ENCODE peak calls at places on chromosomes 2 and 18, in six cellular contexts. W, T, X, N, P and S are unnamed samples.

GRCh38 chr2:64652231-64653173 is 1.2 kb downstream of the SERTAD2 start:
- DNase-seq in W (peak), T (no peak), X (no peak), N (peak), P (peak), S (peak)

GRCh38 chr2:239181074-239181581 is 219.7 kb downstream of the HDAC4 start:
- DNase-seq in W (no peak), T (no peak), X (no peak), N (peak), P (no peak), S (no peak)

GRCh38 chr2:186737737-186738508 is 44.1 kb downstream of the FAM171B start:
- DNase-seq in W (peak), T (no peak), X (no peak), N (no peak), P (no peak), S (no peak)

GRCh38 chr18:55351220-55351619 is 236.8 kb downstream of the TCF4 start:
- DNase-seq in W (no peak), T (no peak), X (no peak), N (no peak), P (no peak), S (peak)

GRCh38 chr18:59957957-59958356 is 58.2 kb downstream of the PMAIP1 start:
- DNase-seq in W (no peak), T (no peak), X (no peak), N (peak), P (peak), S (no peak)

GRCh38 chr2:32479224-32479623 is 122.4 kb downstream of the BIRC6 start:
- DNase-seq in W (no peak), T (no peak), X (no peak), N (no peak), P (no peak), S (peak)

GRCh38 chr2:158142568-158143332 is 41.1 kb downstream of the UPP2 start:
- DNase-seq in W (no peak), T (no peak), X (no peak), N (no peak), P (no peak), S (no peak)

GRCh38 chr2:178197791-178198190 is 3.5 kb downstream of the OSBPL6 start:
- DNase-seq in W (no peak), T (no peak), X (no peak), N (no peak), P (no peak), S (no peak)

GRCh38 chr2:120293991-120294329 is 41.3 kb downstream of the RALB start:
- DNase-seq in W (no peak), T (no peak), X (no peak), N (peak), P (no peak), S (no peak)

GRCh38 chr2:32262105-32262504 is 2.6 kb downstream of the NLRC4 start:
- DNase-seq in W (no peak), T (no peak), X (no peak), N (no peak), P (no peak), S (no peak)

GRCh38 chr2:234911271-234911670 is 40.5 kb upstream of the SH3BP4 start:
- DNase-seq in W (no peak), T (no peak), X (no peak), N (no peak), P (no peak), S (peak)

GRCh38 chr2:36570416-36570815 is 27.6 kb downstream of the FEZ2 start:
- DNase-seq in W (no peak), T (no peak), X (no peak), N (no peak), P (no peak), S (no peak)

GRCh38 chr2:96835830-96836229 is 8.0 kb downstream of the ANKRD23 start:
- DNase-seq in W (no peak), T (no peak), X (no peak), N (no peak), P (no peak), S (no peak)

GRCh38 chr18:10928971-10929373 is 220.4 kb downstream of the PIEZO2 start:
- DNase-seq in W (no peak), T (no peak), X (no peak), N (no peak), P (no peak), S (peak)

GRCh38 chr2:100033976-100034375 is 108.4 kb downstream of the AFF3 start:
- DNase-seq in W (no peak), T (no peak), X (no peak), N (no peak), P (no peak), S (no peak)

GRCh38 chr2:190984595-190984994 is 29.4 kb downstream of the STAT1 start:
- DNase-seq in W (no peak), T (no peak), X (no peak), N (no peak), P (no peak), S (peak)

GRCh38 chr18:77081387-77081773 is 51.2 kb downstream of the MBP start:
- DNase-seq in W (no peak), T (no peak), X (no peak), N (no peak), P (no peak), S (no peak)

GRCh38 chr2:64650722-64651338 is 2.9 kb downstream of the SERTAD2 start:
- DNase-seq in W (no peak), T (no peak), X (no peak), N (no peak), P (peak), S (no peak)

GRCh38 chr18:45802814-45803492 is 22.5 kb upstream of the SIGLEC15 start:
- DNase-seq in W (no peak), T (no peak), X (no peak), N (no peak), P (peak), S (peak)

GRCh38 chr2:160411167-160411566 is 82.4 kb downstream of the RBMS1 start:
- DNase-seq in W (no peak), T (no peak), X (no peak), N (no peak), P (no peak), S (no peak)

GRCh38 chr18:63505566-63506335 is 29.0 kb downstream of the SERPINB5 start:
- DNase-seq in W (peak), T (no peak), X (peak), N (no peak), P (peak), S (no peak)

GRCh38 chr2:55148269-55148668 is 83.8 kb downstream of the CLHC1 start:
- DNase-seq in W (no peak), T (no peak), X (no peak), N (no peak), P (no peak), S (peak)

GRCh38 chr2:152555048-152555447 is 162.2 kb downstream of the PRPF40A start:
- DNase-seq in W (peak), T (no peak), X (no peak), N (no peak), P (peak), S (no peak)
- TF ChIP-seq CTCF in W (peak), T (peak), X (no peak), N (peak), P (peak), S (peak)

GRCh38 chr2:86518498-86518897 is 44.7 kb downstream of the CHMP3 start:
- DNase-seq in W (peak), T (no peak), X (no peak), N (no peak), P (peak), S (no peak)

GRCh38 chr2:86519349-86519748 is 43.9 kb downstream of the CHMP3 start:
- DNase-seq in W (no peak), T (no peak), X (no peak), N (no peak), P (no peak), S (no peak)

GRCh38 chr2:86522711-86523110 is 40.5 kb downstream of the CHMP3 start:
- DNase-seq in W (no peak), T (no peak), X (no peak), N (no peak), P (no peak), S (no peak)

GRCh38 chr2:86521922-86522321 is 41.3 kb downstream of the CHMP3 start:
- DNase-seq in W (no peak), T (no peak), X (no peak), N (no peak), P (no peak), S (no peak)

DNA sequence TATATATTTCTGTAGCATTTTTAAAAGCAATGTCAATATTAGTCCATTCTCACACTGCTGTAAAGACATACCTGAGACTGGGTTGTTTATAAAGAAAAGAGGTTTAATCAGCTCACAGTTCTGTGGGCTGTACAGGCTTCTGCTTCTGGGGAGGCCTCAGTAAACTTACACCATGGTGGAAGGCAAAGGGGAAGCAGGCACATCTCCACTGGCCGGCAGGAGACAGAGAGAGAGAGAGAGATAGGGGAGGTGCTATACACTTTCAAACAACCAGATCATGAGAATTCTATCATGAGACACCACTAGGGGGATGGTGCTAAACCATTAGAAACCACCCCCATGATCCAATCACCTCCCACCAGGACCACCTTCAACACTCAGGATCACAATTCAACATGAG is 43.1 kb downstream of the CHMP3 start:
- DNase-seq in W (peak), T (no peak), X (no peak), N (no peak), P (peak), S (no peak)
- TF ChIP-seq CTCF in W (peak), T (peak), X (no peak), N (no peak), P (no peak), S (no peak)

GRCh38 chr18:48639772-48640432 is 101.1 kb downstream of the CTIF start:
- DNase-seq in W (peak), T (no peak), X (peak), N (no peak), P (no peak), S (no peak)

GRCh38 chr18:48642503-48642902 is 103.7 kb downstream of the CTIF start:
- DNase-seq in W (no peak), T (no peak), X (no peak), N (no peak), P (no peak), S (no peak)

GRCh38 chr18:48641981-48642380 is 103.2 kb downstream of the CTIF start:
- DNase-seq in W (no peak), T (no peak), X (no peak), N (no peak), P (no peak), S (no peak)

GRCh38 chr18:48638896-48639771 is 100.3 kb downstream of the CTIF start:
- DNase-seq in W (no peak), T (no peak), X (no peak), N (no peak), P (no peak), S (no peak)

GRCh38 chr18:48640566-48641270 is 101.9 kb downstream of the CTIF start:
- DNase-seq in W (no peak), T (no peak), X (no peak), N (no peak), P (no peak), S (no peak)
- TF ChIP-seq CTCF in W (no peak), T (no peak), X (no peak), N (no peak), P (no peak), S (peak)

DNA sequence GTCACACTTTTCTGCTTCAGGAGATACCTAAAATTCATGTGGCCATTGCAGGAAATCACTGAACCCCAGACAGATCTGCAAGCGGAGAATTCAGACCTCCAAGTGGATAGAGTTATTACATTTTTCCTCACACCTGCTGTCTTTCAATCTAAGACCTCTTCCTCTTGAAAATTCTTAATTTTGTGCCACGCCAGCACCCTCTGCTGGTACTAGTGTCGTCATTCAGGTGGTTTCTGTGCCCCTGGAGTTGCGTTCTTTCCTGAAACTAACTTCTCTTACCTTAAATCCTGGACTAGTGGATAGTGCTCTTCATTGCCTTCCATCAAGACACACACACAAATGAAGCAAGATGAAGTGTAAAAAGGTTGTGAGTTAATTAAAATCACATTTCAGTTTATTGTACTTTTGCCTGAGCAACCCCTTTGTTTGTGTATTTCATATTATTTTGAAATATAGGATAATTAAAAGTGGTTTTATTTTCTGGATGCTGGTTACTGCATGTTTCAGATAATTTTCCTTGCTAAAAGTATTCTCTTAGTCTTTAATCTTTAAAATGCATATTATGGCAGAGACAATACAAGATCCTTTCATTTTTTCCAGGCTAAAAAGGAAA is 1.6 kb upstream of the DNER start:
- DNase-seq in W (peak), T (no peak), X (peak), N (no peak), P (peak), S (no peak)
- TF ChIP-seq CTCF in W (peak), T (peak), X (peak), N (peak), P (peak), S (peak)

GRCh38 chr2:62055724-62056336 is 140.1 kb upstream of the B3GNT2 start:
- DNase-seq in W (no peak), T (no peak), X (no peak), N (no peak), P (no peak), S (no peak)
- TF ChIP-seq CTCF in W (no peak), T (no peak), X (no peak), N (no peak), P (no peak), S (no peak)

GRCh38 chr2:218981390-218982311 is 3.3 kb downstream of the FEV start:
- DNase-seq in W (peak), T (no peak), X (no peak), N (peak), P (peak), S (no peak)

GRCh38 chr2:218982312-218983262 is 2.4 kb downstream of the FEV start:
- DNase-seq in W (peak), T (no peak), X (no peak), N (no peak), P (no peak), S (no peak)

GRCh38 chr2:218983263-218983970 is 1.6 kb downstream of the FEV start:
- DNase-seq in W (peak), T (no peak), X (no peak), N (no peak), P (no peak), S (no peak)

GRCh38 chr2:218979846-218980738 is 4.9 kb downstream of the FEV start:
- DNase-seq in W (peak), T (peak), X (peak), N (peak), P (peak), S (no peak)

GRCh38 chr2:218980800-218981389 is 4.1 kb downstream of the FEV start:
- DNase-seq in W (peak), T (no peak), X (no peak), N (no peak), P (no peak), S (no peak)
- TF ChIP-seq CTCF in W (no peak), T (no peak), X (no peak), N (no peak), P (no peak), S (no peak)

DNA sequence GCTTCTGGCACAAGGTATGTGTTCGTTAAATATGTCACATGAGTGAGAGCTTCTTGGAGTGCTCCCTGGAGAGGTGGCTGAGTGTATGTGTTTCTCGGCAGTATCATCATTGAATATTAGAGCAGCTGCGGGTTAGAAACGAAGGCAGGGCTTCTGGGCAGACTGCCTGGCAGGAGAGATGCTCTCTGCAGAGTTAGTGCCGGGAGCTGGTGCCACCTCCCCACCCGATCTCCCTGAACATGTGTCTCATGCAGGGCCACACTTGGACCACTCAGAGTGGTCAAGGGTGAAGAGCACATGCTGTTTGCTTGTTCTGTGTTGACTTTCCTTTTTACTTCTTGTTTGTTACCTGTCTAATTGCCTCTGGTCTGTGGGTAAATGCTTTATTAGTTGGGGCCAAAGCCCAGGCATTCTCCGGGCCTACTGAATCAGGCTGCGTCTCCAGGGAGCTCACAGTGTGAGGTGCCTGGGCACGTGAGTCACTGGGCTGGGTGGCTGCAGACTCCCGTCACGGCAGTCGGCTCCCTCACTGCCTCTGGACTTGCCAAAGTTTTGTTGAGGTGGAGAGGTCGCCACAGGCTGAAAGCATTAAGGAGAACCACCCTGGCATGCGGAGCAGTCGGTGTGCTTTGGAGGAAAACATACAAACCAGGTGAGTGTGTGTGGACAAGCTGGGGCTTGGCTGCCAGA is 246.7 kb downstream of the FHOD3 start:
- DNase-seq in W (no peak), T (no peak), X (no peak), N (peak), P (no peak), S (no peak)
- TF ChIP-seq CTCF in W (no peak), T (no peak), X (no peak), N (no peak), P (no peak), S (no peak)

DNA sequence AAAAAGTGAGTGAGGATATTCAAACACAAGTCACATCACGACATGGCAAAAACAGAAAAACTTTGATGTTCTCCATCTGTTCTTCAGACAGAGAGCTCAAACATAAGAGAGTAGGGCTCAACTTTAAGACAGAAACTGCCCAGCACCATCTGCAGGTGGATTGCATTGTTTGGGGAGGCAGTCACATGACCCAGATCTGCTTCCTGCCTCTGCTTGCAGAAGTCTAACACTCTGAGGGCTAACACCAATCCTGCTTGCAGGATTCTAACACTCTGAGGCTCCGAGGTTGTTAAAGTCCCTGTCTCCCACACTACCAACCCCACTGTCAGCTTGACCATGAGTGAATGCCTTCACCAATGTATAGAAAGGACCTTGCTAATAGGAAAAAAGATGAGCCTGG is 176.8 kb upstream of the CREB1 start:
- DNase-seq in W (peak), T (no peak), X (no peak), N (no peak), P (no peak), S (no peak)
- TF ChIP-seq CTCF in W (no peak), T (no peak), X (no peak), N (no peak), P (no peak), S (peak)

DNA sequence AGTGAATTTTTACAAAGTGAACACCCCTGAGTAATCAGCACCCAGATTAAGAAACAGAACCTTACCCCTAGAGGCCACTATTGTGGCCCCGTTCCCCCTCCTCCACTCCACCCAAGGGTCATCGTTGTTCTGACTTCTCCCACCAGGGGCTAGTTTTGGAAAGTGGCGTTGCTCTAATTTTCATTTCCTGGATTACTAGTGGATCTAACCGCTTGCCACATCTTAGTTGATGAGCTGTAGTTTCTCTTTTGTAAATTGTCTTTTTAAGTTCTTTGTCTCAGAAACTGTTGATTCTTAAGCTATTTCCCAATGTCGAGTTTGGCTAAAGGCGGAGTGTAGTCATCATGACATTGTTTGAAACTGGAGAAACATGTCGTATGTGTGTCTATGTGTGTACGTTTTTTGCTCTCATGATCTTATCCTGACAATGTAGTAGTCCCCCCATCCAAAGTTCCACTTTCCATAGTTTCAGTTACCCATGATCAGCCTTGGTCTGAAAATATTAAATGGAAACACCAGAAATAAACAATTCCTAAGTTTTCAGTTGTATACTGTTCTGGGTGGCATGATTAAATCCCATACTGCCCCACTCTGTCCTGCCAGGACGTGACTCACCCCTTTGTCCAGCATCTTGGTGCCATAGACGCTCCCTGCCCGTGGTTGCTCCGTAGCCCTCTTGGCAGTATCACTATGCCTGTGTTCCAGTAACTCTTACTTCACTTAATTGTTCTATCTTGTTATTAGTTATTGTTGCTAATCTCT is 71.0 kb upstream of the SP3 start:
- DNase-seq in W (peak), T (peak), X (no peak), N (no peak), P (no peak), S (no peak)
- TF ChIP-seq CTCF in W (peak), T (peak), X (peak), N (peak), P (no peak), S (peak)